ENCODE peak calls at places on chromosomes 1 and 21, in six cellular contexts. One of them, this sample, is unnamed.

GRCh38 chr1:15788624-15789301 is 18.7 kb downstream of the UQCRHL start:
- DNase-seq in NCI-H2029: no peak
- DNase-seq in NCI-H1105: no peak
- DNase-seq in DMS53: no peak
- DNase-seq in effector memory CD4-positive, alpha-beta T cell: no peak
- DNase-seq in Daoy: peak; percentile 70
- DNase-seq in this sample: no peak

GRCh38 chr1:167645161-167645560 is 15.1 kb downstream of the RCSD1 start:
- DNase-seq in effector memory CD4-positive, alpha-beta T cell: no peak
- DNase-seq in Daoy: no peak
- DNase-seq in NCI-H2029: no peak
- DNase-seq in DMS53: no peak
- DNase-seq in NCI-H1105: no peak
- DNase-seq in this sample: no peak

GRCh38 chr1:174358786-174359453 is 88.8 kb upstream of the GPR52 start:
- DNase-seq in Daoy: no peak
- DNase-seq in NCI-H1105: peak; percentile 26
- DNase-seq in DMS53: no peak
- DNase-seq in NCI-H2029: no peak
- DNase-seq in effector memory CD4-positive, alpha-beta T cell: no peak
- DNase-seq in this sample: no peak

GRCh38 chr1:204971700-204972336 is 71.2 kb upstream of the CNTN2 start:
- DNase-seq in NCI-H2029: no peak
- DNase-seq in NCI-H1105: no peak
- DNase-seq in effector memory CD4-positive, alpha-beta T cell: no peak
- DNase-seq in DMS53: peak; percentile 28
- DNase-seq in Daoy: peak; percentile 76
- DNase-seq in this sample: no peak

GRCh38 chr1:98119793-98120192 is 199.0 kb upstream of the DPYD start:
- DNase-seq in NCI-H1105: peak; percentile 83
- DNase-seq in Daoy: peak; percentile 42
- DNase-seq in NCI-H2029: peak; percentile 37
- DNase-seq in DMS53: peak; percentile 76
- DNase-seq in effector memory CD4-positive, alpha-beta T cell: no peak
- DNase-seq in this sample: no peak

GRCh38 chr1:100265562-100265930 is 470 bp upstream of the RTCA start:
- DNase-seq in DMS53: peak; percentile 85
- DNase-seq in Daoy: peak; percentile 65
- DNase-seq in NCI-H2029: no peak
- DNase-seq in NCI-H1105: peak; percentile 51
- DNase-seq in effector memory CD4-positive, alpha-beta T cell: no peak
- DNase-seq in this sample: no peak

GRCh38 chr1:75707191-75707590 is 17.3 kb upstream of the ACADM start:
- DNase-seq in effector memory CD4-positive, alpha-beta T cell: no peak
- DNase-seq in NCI-H1105: no peak
- DNase-seq in NCI-H2029: no peak
- DNase-seq in DMS53: peak; percentile 86
- DNase-seq in Daoy: no peak
- DNase-seq in this sample: no peak

GRCh38 chr1:162327144-162327790 is 49.4 kb downstream of the SPATA46 start:
- DNase-seq in Daoy: no peak
- DNase-seq in NCI-H1105: no peak
- DNase-seq in NCI-H2029: no peak
- DNase-seq in DMS53: no peak
- DNase-seq in effector memory CD4-positive, alpha-beta T cell: no peak
- DNase-seq in this sample: no peak

GRCh38 chr1:50438945-50439344 is 15.7 kb upstream of the DMRTA2 start:
- DNase-seq in DMS53: peak; percentile 32
- DNase-seq in effector memory CD4-positive, alpha-beta T cell: no peak
- DNase-seq in NCI-H2029: no peak
- DNase-seq in NCI-H1105: no peak
- DNase-seq in Daoy: no peak
- DNase-seq in this sample: no peak

GRCh38 chr21:42983102-42983501 is 8.7 kb downstream of the PKNOX1 start:
- DNase-seq in Daoy: no peak
- DNase-seq in NCI-H1105: no peak
- DNase-seq in NCI-H2029: no peak
- DNase-seq in DMS53: no peak
- DNase-seq in effector memory CD4-positive, alpha-beta T cell: no peak
- DNase-seq in this sample: no peak

GRCh38 chr21:45971487-45972352 is 9.8 kb upstream of the COL6A1 start:
- DNase-seq in Daoy: peak; percentile 79
- DNase-seq in DMS53: no peak
- DNase-seq in effector memory CD4-positive, alpha-beta T cell: no peak
- DNase-seq in NCI-H2029: no peak
- DNase-seq in NCI-H1105: no peak
- DNase-seq in this sample: no peak

GRCh38 chr1:81695741-81696140 is 105.0 kb upstream of the ADGRL2 start:
- DNase-seq in effector memory CD4-positive, alpha-beta T cell: no peak
- DNase-seq in Daoy: peak; percentile 35
- DNase-seq in NCI-H1105: no peak
- DNase-seq in NCI-H2029: no peak
- DNase-seq in DMS53: peak; percentile 22
- DNase-seq in this sample: no peak

GRCh38 chr1:110200666-110201065 is 9.4 kb upstream of the KCNC4 start:
- DNase-seq in NCI-H1105: no peak
- DNase-seq in Daoy: peak; percentile 64
- DNase-seq in NCI-H2029: no peak
- DNase-seq in DMS53: no peak
- DNase-seq in effector memory CD4-positive, alpha-beta T cell: no peak
- DNase-seq in this sample: no peak

GRCh38 chr1:151710187-151710586 is 6.4 kb downstream of the CELF3 start:
- DNase-seq in effector memory CD4-positive, alpha-beta T cell: no peak
- DNase-seq in NCI-H1105: peak; percentile 13
- DNase-seq in NCI-H2029: peak; percentile 46
- DNase-seq in DMS53: peak; percentile 92
- DNase-seq in Daoy: peak; percentile 62
- DNase-seq in this sample: no peak

GRCh38 chr1:25343872-25344271 is 5.7 kb downstream of the TMEM50A start:
- DNase-seq in DMS53: no peak
- DNase-seq in NCI-H1105: no peak
- DNase-seq in effector memory CD4-positive, alpha-beta T cell: no peak
- DNase-seq in Daoy: peak; percentile 88
- DNase-seq in NCI-H2029: no peak
- DNase-seq in this sample: no peak

GRCh38 chr1:192610114-192610958 is 25.6 kb upstream of the RGS13 start:
- DNase-seq in DMS53: peak; percentile 59
- DNase-seq in Daoy: no peak
- DNase-seq in NCI-H1105: peak; percentile 27
- DNase-seq in NCI-H2029: no peak
- DNase-seq in effector memory CD4-positive, alpha-beta T cell: no peak
- DNase-seq in this sample: no peak

GRCh38 chr1:214312530-214313051 is 31.6 kb downstream of the SMYD2 start:
- DNase-seq in Daoy: no peak
- DNase-seq in DMS53: no peak
- DNase-seq in NCI-H1105: no peak
- DNase-seq in NCI-H2029: no peak
- DNase-seq in effector memory CD4-positive, alpha-beta T cell: no peak
- DNase-seq in this sample: no peak

GRCh38 chr1:58971629-58972140 is 187.8 kb upstream of the JUN start:
- DNase-seq in DMS53: no peak
- DNase-seq in effector memory CD4-positive, alpha-beta T cell: no peak
- DNase-seq in Daoy: no peak
- DNase-seq in NCI-H2029: no peak
- DNase-seq in NCI-H1105: no peak
- DNase-seq in this sample: no peak

GRCh38 chr1:7171574-7171973 is 386.3 kb downstream of the CAMTA1 start:
- DNase-seq in DMS53: no peak
- DNase-seq in Daoy: no peak
- DNase-seq in NCI-H1105: no peak
- DNase-seq in effector memory CD4-positive, alpha-beta T cell: no peak
- DNase-seq in NCI-H2029: no peak
- DNase-seq in this sample: no peak

GRCh38 chr1:217270121-217270520 is 360.8 kb downstream of the GPATCH2 start:
- DNase-seq in effector memory CD4-positive, alpha-beta T cell: no peak
- DNase-seq in Daoy: no peak
- DNase-seq in DMS53: no peak
- DNase-seq in NCI-H2029: no peak
- DNase-seq in NCI-H1105: no peak
- DNase-seq in this sample: no peak

GRCh38 chr1:201702936-201703335 is 126.0 kb upstream of the IPO9 start:
- DNase-seq in effector memory CD4-positive, alpha-beta T cell: no peak
- DNase-seq in NCI-H2029: peak; percentile 92
- DNase-seq in NCI-H1105: peak; percentile 98
- DNase-seq in Daoy: peak; percentile 44
- DNase-seq in DMS53: peak; percentile 100
- DNase-seq in this sample: no peak

GRCh38 chr21:14116080-14116481 is 94.7 kb downstream of the LIPI start:
- DNase-seq in DMS53: no peak
- DNase-seq in effector memory CD4-positive, alpha-beta T cell: no peak
- DNase-seq in NCI-H1105: no peak
- DNase-seq in Daoy: no peak
- DNase-seq in NCI-H2029: no peak
- DNase-seq in this sample: no peak

GRCh38 chr1:57067863-57068262 is 102.0 kb upstream of the C8B start:
- DNase-seq in NCI-H1105: peak; percentile 1
- DNase-seq in DMS53: peak; percentile 32
- DNase-seq in Daoy: no peak
- DNase-seq in effector memory CD4-positive, alpha-beta T cell: no peak
- DNase-seq in NCI-H2029: peak; percentile 72
- DNase-seq in this sample: no peak

GRCh38 chr1:153478692-153479618 is 18.5 kb upstream of the S100A7 start:
- DNase-seq in NCI-H2029: no peak
- DNase-seq in Daoy: no peak
- DNase-seq in DMS53: no peak
- DNase-seq in effector memory CD4-positive, alpha-beta T cell: no peak
- DNase-seq in NCI-H1105: no peak
- DNase-seq in this sample: no peak

GRCh38 chr1:56541408-56541807 is 38.0 kb downstream of the PLPP3 start:
- DNase-seq in Daoy: no peak
- DNase-seq in effector memory CD4-positive, alpha-beta T cell: no peak
- DNase-seq in NCI-H1105: no peak
- DNase-seq in NCI-H2029: no peak
- DNase-seq in DMS53: no peak
- DNase-seq in this sample: no peak